ENCODE peak calls at places on chromosome 19, in ten cellular contexts. J, K, G, I, Y, X, T, P, R and F are unnamed samples.
A peak's percentile ranks its signal among the peaks of the same experiment; 100 is the strongest.

GRCh38 chr19:42386974-42387707 is 3.0 kb downstream of the CNFN start:
- DNase-seq in J (no peak), K (peak; percentile 30), G (peak; percentile 77), I (peak; percentile 53), Y (peak; percentile 97), X (peak; percentile 47), T (no peak), P (peak; percentile 74), R (peak; percentile 89), F (peak; percentile 75)

GRCh38 chr19:38547446-38547845 is 70.3 kb downstream of the MAP4K1 start:
- DNase-seq in J (no peak), K (no peak), G (no peak), I (no peak), Y (no peak), X (no peak), T (no peak), P (no peak), R (no peak), F (no peak)

GRCh38 chr19:4987692-4988370 is 18.9 kb downstream of the KDM4B start:
- DNase-seq in J (no peak), K (no peak), G (no peak), I (no peak), Y (peak; percentile 33), X (peak; percentile 48), T (no peak), P (no peak), R (no peak), F (no peak)

GRCh38 chr19:51735759-51736449 is 12.1 kb upstream of the HAS1 start:
- DNase-seq in J (no peak), K (peak; percentile 71), G (peak; percentile 86), I (peak; percentile 63), Y (no peak), X (peak; percentile 84), T (no peak), P (no peak), R (no peak), F (peak; percentile 56)

GRCh38 chr19:6023085-6023682 is 45.2 kb upstream of the RANBP3 start:
- DNase-seq in J (peak; percentile 31), K (peak; percentile 33), G (peak; percentile 51), I (no peak), Y (no peak), X (peak; percentile 61), T (peak; percentile 45), P (no peak), R (no peak), F (peak; percentile 73)

GRCh38 chr19:50728084-50728737 is 5.0 kb downstream of the CLEC11A start:
- DNase-seq in J (no peak), K (peak; percentile 73), G (peak; percentile 71), I (no peak), Y (peak; percentile 97), X (peak; percentile 87), T (peak; percentile 82), P (no peak), R (peak; percentile 47), F (peak; percentile 85)

GRCh38 chr19:2083174-2083854 is 12.8 kb downstream of the MOB3A start:
- DNase-seq in J (no peak), K (no peak), G (no peak), I (no peak), Y (peak; percentile 69), X (no peak), T (no peak), P (no peak), R (peak; percentile 91), F (no peak)

GRCh38 chr19:58553799-58554493 is 959 bp downstream of the CHMP2A start:
- DNase-seq in J (no peak), K (no peak), G (no peak), I (no peak), Y (no peak), X (no peak), T (peak; percentile 38), P (no peak), R (no peak), F (no peak)

GRCh38 chr19:14502334-14503092 is 6.6 kb upstream of the GIPC1 start:
- DNase-seq in J (no peak), K (no peak), G (no peak), I (no peak), Y (no peak), X (peak; percentile 43), T (no peak), P (no peak), R (no peak), F (no peak)

GRCh38 chr19:5588441-5588840 is 20.7 kb upstream of the TINCR start:
- DNase-seq in J (no peak), K (no peak), G (no peak), I (no peak), Y (no peak), X (no peak), T (no peak), P (no peak), R (no peak), F (no peak)

GRCh38 chr19:14561249-14561648 is 10.6 kb downstream of the NDUFB7 start:
- DNase-seq in J (no peak), K (no peak), G (no peak), I (no peak), Y (no peak), X (no peak), T (no peak), P (no peak), R (no peak), F (no peak)

GRCh38 chr19:35086455-35086854 is 29.2 kb upstream of the FXYD3 start:
- DNase-seq in J (no peak), K (no peak), G (no peak), I (no peak), Y (no peak), X (no peak), T (no peak), P (no peak), R (no peak), F (no peak)

GRCh38 chr19:14149509-14149994 is 13.2 kb upstream of the ASF1B start:
- DNase-seq in J (no peak), K (peak; percentile 51), G (peak; percentile 66), I (peak; percentile 51), Y (peak; percentile 80), X (peak; percentile 84), T (peak; percentile 83), P (no peak), R (no peak), F (peak; percentile 74)

GRCh38 chr19:6030214-6030507 is 52.2 kb upstream of the RANBP3 start:
- DNase-seq in J (peak; percentile 47), K (peak; percentile 82), G (peak; percentile 27), I (no peak), Y (no peak), X (peak; percentile 85), T (no peak), P (no peak), R (no peak), F (peak; percentile 4)

GRCh38 chr19:17579523-17580244 is 24.2 kb downstream of the COLGALT1 start:
- DNase-seq in J (no peak), K (peak; percentile 57), G (peak; percentile 73), I (peak; percentile 54), Y (peak; percentile 94), X (peak; percentile 67), T (peak; percentile 68), P (no peak), R (peak; percentile 24), F (peak; percentile 66)

GRCh38 chr19:16379521-16380313 is 55.1 kb downstream of the KLF2 start:
- DNase-seq in J (no peak), K (no peak), G (no peak), I (no peak), Y (no peak), X (no peak), T (no peak), P (no peak), R (no peak), F (no peak)

GRCh38 chr19:43554317-43554895 is 20.9 kb downstream of the XRCC1 start:
- DNase-seq in J (no peak), K (no peak), G (no peak), I (no peak), Y (no peak), X (no peak), T (no peak), P (no peak), R (no peak), F (no peak)

GRCh38 chr19:20640545-20640944 is 20.8 kb downstream of the ZNF626 start:
- DNase-seq in J (no peak), K (no peak), G (no peak), I (no peak), Y (no peak), X (no peak), T (no peak), P (no peak), R (no peak), F (no peak)

GRCh38 chr19:46840157-46840942 is 10.3 kb downstream of the AP2S1 start:
- DNase-seq in J (no peak), K (peak; percentile 76), G (peak; percentile 53), I (no peak), Y (peak; percentile 89), X (peak; percentile 78), T (peak; percentile 57), P (peak; percentile 38), R (peak; percentile 76), F (peak; percentile 68)

GRCh38 chr19:58361900-58362271 is 665 bp downstream of the ZNF497 start:
- DNase-seq in J (no peak), K (no peak), G (peak; percentile 39), I (peak; percentile 71), Y (peak; percentile 90), X (peak; percentile 55), T (peak; percentile 53), P (peak; percentile 25), R (peak; percentile 81), F (peak; percentile 63)

GRCh38 chr19:11227201-11227886 is 12.1 kb upstream of the ANGPTL8 start:
- DNase-seq in J (no peak), K (no peak), G (no peak), I (no peak), Y (peak; percentile 97), X (no peak), T (no peak), P (no peak), R (peak; percentile 25), F (peak; percentile 27)